ENCODE peak calls at places on chromosomes 5 and 9, in ten cellular contexts. W is stimulated activated CD8-positive, alpha-beta memory T cell treated with anti-CD3 and anti-CD28 coated beads, Interleukin-4, amount 100 ng/mL, for 1 hour; O is SK-MEL-5; Q is T-cell; G is H4; I is neural crest cell; H is AG08396; C is stimulated activated CD4-positive, alpha-beta T cell treated with anti-CD3 and anti-CD28 coated beads, Interleukin-4, amount 100 ng/mL, for 48 hours; E is smooth muscle cell of the brain vasculature; A is NB4. Y is an unnamed sample.

GRCh38 chr9:33861917-33862453 is 45.0 kb downstream of the UBE2R2 start:
- DNase-seq in W (no peak), O (no peak), Q (no peak), G (no peak), I (no peak), H (no peak), C (no peak), E (no peak), A (no peak), Y (no peak)

GRCh38 chr5:156356238-156356637 is 29.3 kb downstream of the SGCD start:
- DNase-seq in W (no peak), O (no peak), Q (no peak), G (no peak), I (no peak), H (peak), C (no peak), E (no peak), A (no peak), Y (peak)

GRCh38 chr5:169063269-169063919 is 237.5 kb downstream of the SLIT3 start:
- DNase-seq in W (no peak), O (no peak), Q (no peak), G (no peak), I (no peak), H (no peak), C (no peak), E (no peak), A (no peak), Y (no peak)

GRCh38 chr9:131731237-131731995 is 8.5 kb downstream of the RAPGEF1 start:
- DNase-seq in W (no peak), O (peak), Q (peak), G (no peak), I (no peak), H (no peak), C (no peak), E (no peak), A (no peak), Y (no peak)

GRCh38 chr5:76705574-76705973 is 10.4 kb upstream of the F2R start:
- DNase-seq in W (no peak), O (no peak), Q (no peak), G (no peak), I (no peak), H (no peak), C (no peak), E (no peak), A (peak), Y (no peak)

GRCh38 chr5:62649476-62650113 is 71.0 kb downstream of the LRRC70 start:
- DNase-seq in W (no peak), O (no peak), Q (no peak), G (no peak), I (no peak), H (no peak), C (no peak), E (no peak), A (no peak), Y (no peak)

GRCh38 chr5:141657937-141658545 is 6.8 kb upstream of the FCHSD1 start:
- DNase-seq in W (no peak), O (no peak), Q (no peak), G (peak), I (no peak), H (peak), C (no peak), E (no peak), A (peak), Y (peak)

GRCh38 chr9:110408598-110408997 is 70.9 kb upstream of the TXNDC8 start:
- DNase-seq in W (no peak), O (no peak), Q (no peak), G (no peak), I (no peak), H (no peak), C (no peak), E (no peak), A (no peak), Y (no peak)

GRCh38 chr9:87337335-87338074 is 160.2 kb upstream of the DAPK1 start:
- DNase-seq in W (no peak), O (no peak), Q (no peak), G (peak), I (no peak), H (no peak), C (no peak), E (no peak), A (no peak), Y (peak)

GRCh38 chr9:137974746-137975526 is 97.4 kb downstream of the CACNA1B start:
- DNase-seq in W (no peak), O (no peak), Q (no peak), G (no peak), I (no peak), H (no peak), C (no peak), E (no peak), A (no peak), Y (no peak)

GRCh38 chr9:13646500-13646899 is 367.0 kb upstream of the MPDZ start:
- DNase-seq in W (no peak), O (no peak), Q (no peak), G (no peak), I (no peak), H (no peak), C (no peak), E (no peak), A (no peak), Y (no peak)

GRCh38 chr9:137194909-137195308 is 5.6 kb downstream of the TPRN start:
- DNase-seq in W (no peak), O (no peak), Q (no peak), G (no peak), I (no peak), H (no peak), C (no peak), E (no peak), A (no peak), Y (no peak)

GRCh38 chr5:142753114-142753764 is 16.9 kb upstream of the ARHGAP26 start:
- DNase-seq in W (no peak), O (no peak), Q (no peak), G (no peak), I (no peak), H (no peak), C (no peak), E (no peak), A (no peak), Y (no peak)

GRCh38 chr5:91379602-91380490 is 3.3 kb downstream of the ARRDC3 start:
- DNase-seq in W (peak), O (peak), Q (peak), G (peak), I (peak), H (peak), C (peak), E (peak), A (peak), Y (peak)

GRCh38 chr9:126613656-126614055 is at the start of gene LMX1B:
- DNase-seq in W (no peak), O (peak), Q (no peak), G (no peak), I (no peak), H (no peak), C (no peak), E (no peak), A (no peak), Y (peak)

GRCh38 chr5:87411586-87412416 is 929 bp downstream of the CCNH start:
- DNase-seq in W (peak), O (peak), Q (no peak), G (peak), I (peak), H (peak), C (no peak), E (no peak), A (peak), Y (peak)

GRCh38 chr5:150122158-150122510 is 33.5 kb downstream of the PDGFRB start:
- DNase-seq in W (no peak), O (peak), Q (no peak), G (no peak), I (no peak), H (peak), C (no peak), E (no peak), A (peak), Y (no peak)

GRCh38 chr5:102629827-102630605 is 125.1 kb upstream of the PAM start:
- DNase-seq in W (no peak), O (no peak), Q (no peak), G (no peak), I (no peak), H (no peak), C (no peak), E (no peak), A (no peak), Y (no peak)

GRCh38 chr5:135545115-135545514 is 9.4 kb upstream of the NEUROG1 start:
- DNase-seq in W (no peak), O (no peak), Q (no peak), G (no peak), I (no peak), H (no peak), C (no peak), E (no peak), A (no peak), Y (no peak)

GRCh38 chr5:53360811-53361210 is 119.6 kb upstream of the FST start:
- DNase-seq in W (no peak), O (peak), Q (no peak), G (peak), I (no peak), H (peak), C (no peak), E (no peak), A (no peak), Y (peak)

Y was measured in AG08395.